ENCODE peak calls at places on chromosomes 1 and 21, in five cellular contexts. One of them, this sample, is unnamed.

GRCh38 chr1:68093737-68094136 is 43.3 kb upstream of the DIRAS3 start:
- DNase-seq in heart left ventricle: no peak
- DNase-seq in mesothelial cell of epicardium: no peak
- DNase-seq in CD8-positive, alpha-beta T cell: no peak
- DNase-seq in cardiac fibroblast: no peak
- DNase-seq in this sample: no peak

GRCh38 chr1:58575831-58576726 is 973 bp downstream of the TACSTD2 start:
- DNase-seq in cardiac fibroblast: no peak
- DNase-seq in heart left ventricle: no peak
- DNase-seq in CD8-positive, alpha-beta T cell: no peak
- DNase-seq in mesothelial cell of epicardium: no peak
- DNase-seq in this sample: peak; percentile 56

GRCh38 chr1:89894210-89894668 is 73.4 kb downstream of the LRRC8D start:
- DNase-seq in cardiac fibroblast: peak; percentile 91
- DNase-seq in heart left ventricle: no peak
- DNase-seq in mesothelial cell of epicardium: no peak
- DNase-seq in CD8-positive, alpha-beta T cell: no peak
- DNase-seq in this sample: no peak

GRCh38 chr21:36583591-36583990 is 103.7 kb upstream of the CLDN14 start:
- DNase-seq in heart left ventricle: no peak
- DNase-seq in cardiac fibroblast: no peak
- DNase-seq in CD8-positive, alpha-beta T cell: no peak
- DNase-seq in mesothelial cell of epicardium: no peak
- DNase-seq in this sample: no peak

GRCh38 chr21:41411449-41412089 is 14.5 kb upstream of the MX1 start:
- DNase-seq in heart left ventricle: peak; percentile 47
- DNase-seq in CD8-positive, alpha-beta T cell: no peak
- DNase-seq in cardiac fibroblast: peak; percentile 7
- DNase-seq in mesothelial cell of epicardium: no peak
- DNase-seq in this sample: no peak

GRCh38 chr1:59446257-59446901 is 149.5 kb downstream of the FGGY start:
- DNase-seq in CD8-positive, alpha-beta T cell: no peak
- DNase-seq in cardiac fibroblast: peak; percentile 87
- DNase-seq in mesothelial cell of epicardium: no peak
- DNase-seq in heart left ventricle: no peak
- DNase-seq in this sample: no peak

GRCh38 chr1:66925944-66926343 is 1.2 kb downstream of the MIER1 start:
- DNase-seq in mesothelial cell of epicardium: no peak
- DNase-seq in heart left ventricle: no peak
- DNase-seq in cardiac fibroblast: peak; percentile 30
- DNase-seq in CD8-positive, alpha-beta T cell: no peak
- DNase-seq in this sample: no peak

GRCh38 chr1:40344597-40344996 is 27.5 kb upstream of the COL9A2 start:
- DNase-seq in cardiac fibroblast: peak; percentile 65
- DNase-seq in mesothelial cell of epicardium: no peak
- DNase-seq in heart left ventricle: peak; percentile 46
- DNase-seq in CD8-positive, alpha-beta T cell: peak; percentile 9
- DNase-seq in this sample: no peak

GRCh38 chr1:60972841-60973364 is 109.5 kb upstream of the NFIA start:
- DNase-seq in heart left ventricle: no peak
- DNase-seq in mesothelial cell of epicardium: no peak
- DNase-seq in CD8-positive, alpha-beta T cell: no peak
- DNase-seq in cardiac fibroblast: peak; percentile 89
- DNase-seq in this sample: no peak

GRCh38 chr1:195740862-195741261 is 867.4 kb downstream of the KCNT2 start:
- DNase-seq in heart left ventricle: no peak
- DNase-seq in CD8-positive, alpha-beta T cell: no peak
- DNase-seq in cardiac fibroblast: no peak
- DNase-seq in mesothelial cell of epicardium: no peak
- DNase-seq in this sample: no peak

GRCh38 chr21:21101911-21102310 is 103.7 kb downstream of the NCAM2 start:
- DNase-seq in heart left ventricle: no peak
- DNase-seq in cardiac fibroblast: peak; percentile 65
- DNase-seq in mesothelial cell of epicardium: no peak
- DNase-seq in CD8-positive, alpha-beta T cell: no peak
- DNase-seq in this sample: no peak

GRCh38 chr21:44333701-44334636 is 5.2 kb downstream of the CFAP410 start:
- DNase-seq in cardiac fibroblast: no peak
- DNase-seq in CD8-positive, alpha-beta T cell: no peak
- DNase-seq in heart left ventricle: no peak
- DNase-seq in mesothelial cell of epicardium: no peak
- DNase-seq in this sample: no peak

GRCh38 chr21:44332965-44333364 is 6.2 kb downstream of the CFAP410 start:
- DNase-seq in mesothelial cell of epicardium: no peak
- DNase-seq in CD8-positive, alpha-beta T cell: no peak
- DNase-seq in heart left ventricle: no peak
- DNase-seq in cardiac fibroblast: no peak
- DNase-seq in this sample: no peak

GRCh38 chr21:44331650-44332306 is 7.4 kb downstream of the CFAP410 start:
- DNase-seq in cardiac fibroblast: no peak
- DNase-seq in mesothelial cell of epicardium: no peak
- DNase-seq in heart left ventricle: no peak
- DNase-seq in CD8-positive, alpha-beta T cell: no peak
- DNase-seq in this sample: no peak

GRCh38 chr21:44331209-44331608 is 8.0 kb downstream of the CFAP410 start:
- DNase-seq in CD8-positive, alpha-beta T cell: no peak
- DNase-seq in heart left ventricle: no peak
- DNase-seq in mesothelial cell of epicardium: no peak
- DNase-seq in cardiac fibroblast: no peak
- DNase-seq in this sample: no peak

DNA sequence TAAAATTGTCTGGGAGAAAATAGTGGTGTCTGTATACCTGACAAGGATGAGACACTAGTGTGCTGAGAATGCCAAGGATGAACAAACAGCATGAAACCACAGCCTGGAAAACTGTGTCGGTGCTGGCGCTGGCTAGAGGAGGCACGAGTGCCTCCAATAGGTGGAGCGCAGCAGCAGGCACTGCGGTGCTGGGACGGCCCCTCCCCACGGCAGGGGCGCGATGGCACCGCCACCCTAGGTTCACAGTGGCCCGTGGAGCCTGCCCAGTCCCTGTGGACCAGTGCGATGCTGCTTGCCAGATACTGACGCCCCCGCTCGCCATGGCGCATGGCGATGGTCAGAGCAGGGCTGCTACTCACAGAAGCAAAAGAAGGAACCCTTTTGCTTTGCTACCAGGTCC is 6.8 kb downstream of the CFAP410 start:
- DNase-seq in heart left ventricle: no peak
- DNase-seq in CD8-positive, alpha-beta T cell: no peak
- DNase-seq in mesothelial cell of epicardium: no peak
- DNase-seq in cardiac fibroblast: no peak
- DNase-seq in this sample: no peak
- TF ChIP-seq CTCF in heart left ventricle: no peak
- TF ChIP-seq CTCF in CD8-positive, alpha-beta T cell: no peak
- TF ChIP-seq CTCF in mesothelial cell of epicardium: no peak
- TF ChIP-seq CTCF in cardiac fibroblast: no peak
- TF ChIP-seq CTCF in this sample: no peak

GRCh38 chr1:175341631-175342429 is 149.3 kb upstream of the KIAA0040 start:
- DNase-seq in CD8-positive, alpha-beta T cell: no peak
- DNase-seq in cardiac fibroblast: no peak
- DNase-seq in mesothelial cell of epicardium: no peak
- DNase-seq in heart left ventricle: no peak
- DNase-seq in this sample: no peak

GRCh38 chr1:175343945-175344344 is 151.4 kb upstream of the KIAA0040 start:
- DNase-seq in CD8-positive, alpha-beta T cell: no peak
- DNase-seq in mesothelial cell of epicardium: no peak
- DNase-seq in cardiac fibroblast: no peak
- DNase-seq in heart left ventricle: no peak
- DNase-seq in this sample: no peak

DNA sequence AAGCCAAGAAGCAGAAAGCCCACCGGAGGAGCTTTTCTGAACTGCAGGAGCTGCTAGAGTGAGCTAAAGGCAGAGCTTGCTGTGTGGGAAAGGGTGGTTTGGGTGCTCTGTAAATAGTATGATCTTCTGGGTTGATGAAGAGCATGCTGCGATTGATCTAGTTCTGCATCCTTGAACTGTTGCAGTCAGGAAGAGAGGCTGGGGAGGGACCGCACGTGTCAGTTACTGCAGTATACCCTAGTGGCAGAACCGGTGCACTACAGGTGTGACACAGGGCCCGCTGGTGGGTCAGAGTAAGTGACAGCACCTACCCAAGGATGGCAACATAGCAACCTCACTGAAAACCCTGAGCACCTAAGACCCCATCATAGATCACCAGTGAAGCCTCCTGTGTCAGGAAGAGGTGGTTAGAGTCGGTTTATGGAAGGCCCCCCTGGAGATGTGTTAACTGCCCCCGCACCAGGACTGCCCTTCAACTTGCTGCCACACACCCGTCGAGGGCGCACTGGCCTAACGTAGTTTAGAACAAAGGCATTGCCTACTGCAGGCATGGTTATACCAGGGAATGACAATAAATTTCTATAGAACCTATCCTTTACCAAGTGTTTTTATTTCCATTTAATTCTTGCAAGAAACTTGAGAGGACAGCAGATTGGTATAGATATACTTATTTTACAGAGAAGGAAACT is 146.0 kb upstream of the KIAA0040 start:
- DNase-seq in mesothelial cell of epicardium: no peak
- DNase-seq in cardiac fibroblast: no peak
- DNase-seq in heart left ventricle: no peak
- DNase-seq in CD8-positive, alpha-beta T cell: peak; percentile 49
- DNase-seq in this sample: no peak
- TF ChIP-seq CTCF in mesothelial cell of epicardium: peak; percentile 63
- TF ChIP-seq CTCF in cardiac fibroblast: no peak
- TF ChIP-seq CTCF in heart left ventricle: peak; percentile 29
- TF ChIP-seq CTCF in CD8-positive, alpha-beta T cell: peak; percentile 58
- TF ChIP-seq CTCF in this sample: peak; percentile 88

DNA sequence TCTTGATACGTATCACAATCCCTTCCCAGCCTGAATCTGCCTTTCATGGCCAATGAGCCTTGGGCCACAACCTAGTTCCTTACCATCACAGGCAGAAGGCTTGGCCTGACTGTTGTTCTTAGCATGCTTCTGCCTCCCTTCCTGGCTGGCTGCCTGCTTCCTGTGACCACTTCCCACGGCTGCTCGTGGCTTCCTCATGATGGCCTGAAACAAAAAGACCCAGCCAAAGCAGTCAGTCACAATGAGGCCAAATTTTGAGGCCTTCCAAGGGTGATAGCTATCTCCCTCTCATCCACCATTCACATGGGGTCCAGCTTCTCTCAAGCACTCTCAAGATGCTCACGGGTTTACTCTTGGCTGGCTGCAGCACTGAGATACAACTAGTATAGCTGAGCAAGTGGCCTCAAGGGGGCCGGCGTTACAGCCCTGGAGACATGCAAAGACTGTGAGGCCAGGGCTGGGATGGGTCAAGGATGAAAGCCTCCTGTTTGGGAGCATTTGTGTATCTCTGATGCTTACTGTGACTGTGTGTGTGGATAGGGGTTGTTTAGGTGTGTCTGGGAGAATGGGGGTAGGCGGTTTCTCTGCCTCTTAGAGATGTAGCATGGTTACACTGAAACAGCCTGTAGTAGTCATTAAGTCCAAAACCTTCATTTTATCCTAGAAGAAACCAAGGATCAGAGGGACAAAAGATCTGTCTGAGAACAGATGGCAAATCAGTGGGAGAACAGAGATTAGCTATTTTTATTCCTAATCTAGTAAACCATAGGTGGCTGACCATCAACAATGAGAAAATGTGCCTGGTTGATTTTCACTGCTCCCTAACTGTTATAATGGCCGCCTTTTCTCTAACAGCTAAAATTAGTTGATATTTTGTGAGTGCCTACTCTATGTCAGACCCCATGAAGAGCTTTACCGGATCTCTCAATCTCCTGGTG is 5.4 kb upstream of the TOE1 start:
- DNase-seq in mesothelial cell of epicardium: no peak
- DNase-seq in cardiac fibroblast: peak; percentile 22
- DNase-seq in heart left ventricle: peak; percentile 46
- DNase-seq in CD8-positive, alpha-beta T cell: no peak
- DNase-seq in this sample: no peak
- TF ChIP-seq CTCF in mesothelial cell of epicardium: no peak
- TF ChIP-seq CTCF in cardiac fibroblast: no peak
- TF ChIP-seq CTCF in heart left ventricle: no peak
- TF ChIP-seq CTCF in CD8-positive, alpha-beta T cell: no peak
- TF ChIP-seq CTCF in this sample: peak; percentile 3

GRCh38 chr1:85606414-85606800 is 25.8 kb downstream of the CCN1 start:
- DNase-seq in mesothelial cell of epicardium: no peak
- DNase-seq in heart left ventricle: no peak
- DNase-seq in cardiac fibroblast: no peak
- DNase-seq in CD8-positive, alpha-beta T cell: no peak
- DNase-seq in this sample: no peak

GRCh38 chr1:85607126-85607912 is 26.8 kb downstream of the CCN1 start:
- DNase-seq in cardiac fibroblast: peak; percentile 100
- DNase-seq in CD8-positive, alpha-beta T cell: no peak
- DNase-seq in mesothelial cell of epicardium: no peak
- DNase-seq in heart left ventricle: no peak
- DNase-seq in this sample: no peak

GRCh38 chr1:85604598-85604997 is 24.0 kb downstream of the CCN1 start:
- DNase-seq in CD8-positive, alpha-beta T cell: no peak
- DNase-seq in heart left ventricle: no peak
- DNase-seq in cardiac fibroblast: no peak
- DNase-seq in mesothelial cell of epicardium: no peak
- DNase-seq in this sample: no peak

GRCh38 chr1:85607913-85608250 is 27.3 kb downstream of the CCN1 start:
- DNase-seq in cardiac fibroblast: no peak
- DNase-seq in heart left ventricle: no peak
- DNase-seq in CD8-positive, alpha-beta T cell: no peak
- DNase-seq in mesothelial cell of epicardium: no peak
- DNase-seq in this sample: no peak

DNA sequence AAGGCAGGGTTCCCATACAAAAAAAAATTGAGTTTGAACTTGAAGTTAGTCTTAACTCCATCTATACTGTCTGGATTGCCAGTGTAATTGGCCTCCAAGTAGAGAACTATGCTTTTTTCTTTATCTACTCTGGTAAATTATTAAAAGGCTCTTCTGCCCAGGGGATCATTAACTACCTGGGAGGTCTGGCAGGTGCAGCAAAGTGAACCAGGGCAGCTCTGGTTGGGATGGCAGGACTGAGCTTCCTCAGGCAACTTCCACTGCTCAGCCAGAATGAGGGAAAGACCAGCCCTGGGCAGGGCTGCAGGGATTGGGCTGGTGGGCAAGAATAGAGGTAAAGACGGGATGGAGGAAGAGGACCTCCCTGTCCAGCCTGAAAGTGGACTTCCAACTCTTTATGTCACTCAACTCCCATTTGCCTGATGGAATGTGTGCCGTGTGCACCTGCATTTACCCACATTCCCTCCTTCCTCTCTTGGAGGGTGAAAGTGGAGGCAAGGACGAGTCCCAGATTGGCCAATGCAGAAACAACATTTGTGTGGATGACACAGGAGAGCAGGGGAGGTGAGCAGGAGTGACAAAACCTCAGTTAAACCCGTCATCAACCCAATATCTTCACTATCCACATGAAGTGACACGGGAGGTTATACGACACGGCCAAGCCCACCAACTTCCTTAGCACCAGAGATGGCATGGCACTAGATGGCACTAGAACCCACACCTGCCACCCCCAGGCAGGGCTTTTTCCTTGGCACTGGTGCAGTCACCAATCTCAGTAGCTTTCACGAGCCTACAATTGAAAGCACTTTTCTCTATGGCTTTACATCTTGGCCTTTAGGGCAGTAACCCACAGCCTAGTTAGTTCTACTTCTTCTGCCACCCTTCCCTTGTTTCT is 25.2 kb downstream of the CCN1 start:
- DNase-seq in CD8-positive, alpha-beta T cell: no peak
- DNase-seq in mesothelial cell of epicardium: no peak
- DNase-seq in cardiac fibroblast: no peak
- DNase-seq in heart left ventricle: no peak
- DNase-seq in this sample: no peak
- TF ChIP-seq CTCF in CD8-positive, alpha-beta T cell: no peak
- TF ChIP-seq CTCF in mesothelial cell of epicardium: no peak
- TF ChIP-seq CTCF in cardiac fibroblast: no peak
- TF ChIP-seq CTCF in heart left ventricle: no peak
- TF ChIP-seq CTCF in this sample: peak; percentile 18

This sample was measured in GM06990.